ENCODE peak calls at places on chromosomes 3 and 15, in four cellular contexts. T is prostate gland; U is PC-9; P is CD4-positive, alpha-beta memory T cell. D is an unnamed sample.

GRCh38 chr15:101024709-101025108 is 105.6 kb downstream of the LRRK1 start:
- DNase-seq in T (no peak), U (no peak), P (no peak), D (no peak)

GRCh38 chr3:148714521-148714920 is 16.8 kb downstream of the AGTR1 start:
- DNase-seq in T (no peak), U (no peak), P (no peak), D (no peak)

GRCh38 chr3:194638991-194639605 is 5.9 kb upstream of the TMEM44 start:
- DNase-seq in U (no peak), T (no peak), P (no peak), D (no peak)

GRCh38 chr15:98000249-98001203 is 40.0 kb downstream of the ARRDC4 start:
- DNase-seq in T (no peak), P (no peak), U (no peak), D (no peak)

GRCh38 chr3:139310474-139310933 is 33.3 kb upstream of the MRPS22 start:
- DNase-seq in P (no peak), T (no peak), U (peak; percentile 59), D (no peak)

GRCh38 chr15:59298255-59298856 is 74.3 kb downstream of the MYO1E start:
- DNase-seq in U (peak; percentile 71), T (no peak), P (no peak), D (no peak)

GRCh38 chr15:26888761-26889160 is 21.9 kb downstream of the GABRA5 start:
- DNase-seq in P (no peak), U (no peak), T (peak; percentile 82), D (no peak)

GRCh38 chr15:70133296-70133695 is 35.6 kb upstream of the TLE3 start:
- DNase-seq in P (no peak), T (no peak), U (no peak), D (no peak)

GRCh38 chr3:107221856-107222255 is 155.4 kb upstream of the CCDC54 start:
- DNase-seq in T (no peak), U (no peak), P (no peak), D (no peak)

GRCh38 chr15:56839099-56839498 is 79.3 kb upstream of the TCF12 start:
- DNase-seq in P (no peak), U (no peak), T (no peak), D (no peak)

GRCh38 chr3:15253023-15253697 is 47.1 kb downstream of the CAPN7 start:
- DNase-seq in U (no peak), P (no peak), T (no peak), D (no peak)

GRCh38 chr3:15260531-15260930 is 54.5 kb downstream of the CAPN7 start:
- DNase-seq in P (no peak), U (no peak), T (no peak), D (no peak)

GRCh38 chr3:15258720-15259119 is 52.7 kb downstream of the CAPN7 start:
- DNase-seq in T (no peak), U (no peak), P (no peak), D (no peak)

GRCh38 chr3:15255215-15255614 is 49.2 kb downstream of the CAPN7 start:
- DNase-seq in U (no peak), P (no peak), T (no peak), D (no peak)

DNA sequence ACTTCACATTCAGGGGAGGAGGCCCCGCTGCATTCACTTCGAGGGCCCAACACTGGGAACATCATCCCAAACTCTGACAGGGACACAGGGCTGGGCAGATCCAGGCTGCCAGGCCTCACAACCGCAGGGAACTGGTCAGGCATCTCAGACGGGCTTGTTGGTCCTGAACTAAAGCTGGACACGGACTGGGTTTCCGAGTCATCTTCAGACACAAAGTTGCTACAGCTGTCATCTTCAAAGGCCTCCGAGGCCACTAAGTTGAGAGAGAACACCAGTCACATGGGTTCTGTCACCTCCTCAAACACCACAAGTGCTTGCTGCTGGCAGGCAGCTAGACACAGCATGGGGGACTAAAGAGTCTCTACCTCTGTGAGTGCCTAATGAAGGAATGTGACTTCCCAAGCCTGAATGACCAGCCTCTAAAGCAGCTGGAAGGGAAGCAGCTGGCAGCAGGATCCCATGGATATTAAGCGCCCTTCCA is 50.9 kb downstream of the CAPN7 start:
- DNase-seq in U (no peak), P (no peak), T (no peak), D (no peak)
- H3K27ac ChIP-seq in U (no peak overlapping the region), P (no peak overlapping the region), T (no peak overlapping the region), D (no peak overlapping the region)

GRCh38 chr3:46954178-46954577 is 22.4 kb downstream of the CCDC12 start:
- DNase-seq in T (no peak), P (no peak), U (no peak), D (no peak)

GRCh38 chr3:46958469-46959168 is 17.9 kb downstream of the CCDC12 start:
- DNase-seq in P (no peak), T (no peak), U (no peak), D (no peak)

GRCh38 chr3:46955157-46955556 is 21.4 kb downstream of the CCDC12 start:
- DNase-seq in T (no peak), P (no peak), U (no peak), D (no peak)

GRCh38 chr3:46953265-46954010 is 23.1 kb downstream of the CCDC12 start:
- DNase-seq in T (no peak), U (no peak), P (peak; percentile 30), D (no peak)

GRCh38 chr3:46955801-46956259 is 20.7 kb downstream of the CCDC12 start:
- DNase-seq in T (no peak), P (no peak), U (no peak), D (no peak)
- H3K27ac ChIP-seq in T (no peak overlapping the region), P (peak overlapping the region; percentile 11), U (no peak overlapping the region), D (no peak overlapping the region)

GRCh38 chr3:105352976-105353375 is 13.7 kb upstream of the ALCAM start:
- DNase-seq in T (no peak), P (no peak), U (no peak), D (no peak)

GRCh38 chr3:105355355-105356063 is 11.2 kb upstream of the ALCAM start:
- DNase-seq in P (no peak), U (no peak), T (no peak), D (no peak)

GRCh38 chr3:105354429-105354828 is 12.3 kb upstream of the ALCAM start:
- DNase-seq in U (no peak), T (no peak), P (no peak), D (no peak)

GRCh38 chr3:105351821-105352220 is 14.9 kb upstream of the ALCAM start:
- DNase-seq in P (no peak), T (no peak), U (no peak), D (no peak)

DNA sequence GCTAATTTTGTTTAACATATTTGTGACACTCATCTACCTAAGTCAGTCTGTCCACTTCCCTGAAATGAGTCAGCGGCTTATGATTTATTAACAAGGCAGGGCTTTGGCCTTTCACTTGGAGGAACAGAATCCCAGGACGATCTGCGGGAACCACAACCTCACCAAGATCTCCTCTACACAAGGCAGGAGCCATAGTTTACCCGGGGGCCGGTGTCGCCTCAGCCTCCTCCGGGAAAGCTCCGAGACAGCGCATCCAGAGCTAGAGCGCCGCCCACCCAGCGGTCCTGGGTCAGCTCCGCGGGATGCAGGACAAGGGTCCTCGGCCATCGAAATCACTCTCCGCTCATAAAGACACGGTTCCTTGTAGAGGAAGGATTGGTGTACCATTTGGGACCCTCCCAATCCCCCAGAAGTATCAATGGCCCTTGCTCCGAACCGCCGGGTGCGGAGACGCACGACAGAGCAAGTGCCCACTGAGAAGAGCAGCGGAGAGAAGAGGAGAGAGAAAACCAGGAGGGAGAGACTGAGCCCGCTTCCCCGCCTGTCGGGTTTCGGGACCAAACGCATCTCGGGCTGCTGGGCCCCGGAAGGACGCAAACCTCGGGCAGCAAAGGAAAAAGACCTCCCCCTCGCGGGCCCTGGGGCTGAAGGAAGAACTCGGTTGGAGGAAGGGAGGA is 13.1 kb upstream of the ALCAM start:
- DNase-seq in T (no peak), P (no peak), U (peak; percentile 23), D (peak; percentile 53)
- H3K27ac ChIP-seq in T (no peak overlapping the region), P (no peak overlapping the region), U (no peak overlapping the region), D (peak overlapping the region; percentile 44)

GRCh38 chr3:17038900-17039545 is 154.3 kb downstream of the PLCL2 start:
- DNase-seq in U (peak; percentile 26), T (no peak), P (no peak), D (no peak)
- H3K27ac ChIP-seq in U (peak overlapping the region; percentile 90), T (no peak overlapping the region), P (no peak overlapping the region), D (no peak overlapping the region)

GRCh38 chr3:71262368-71263265 is 320.9 kb downstream of the FOXP1 start:
- DNase-seq in U (no peak), P (no peak), T (no peak), D (no peak)
- H3K27ac ChIP-seq in U (no peak overlapping the region), P (no peak overlapping the region), T (no peak overlapping the region), D (no peak overlapping the region)

DNA sequence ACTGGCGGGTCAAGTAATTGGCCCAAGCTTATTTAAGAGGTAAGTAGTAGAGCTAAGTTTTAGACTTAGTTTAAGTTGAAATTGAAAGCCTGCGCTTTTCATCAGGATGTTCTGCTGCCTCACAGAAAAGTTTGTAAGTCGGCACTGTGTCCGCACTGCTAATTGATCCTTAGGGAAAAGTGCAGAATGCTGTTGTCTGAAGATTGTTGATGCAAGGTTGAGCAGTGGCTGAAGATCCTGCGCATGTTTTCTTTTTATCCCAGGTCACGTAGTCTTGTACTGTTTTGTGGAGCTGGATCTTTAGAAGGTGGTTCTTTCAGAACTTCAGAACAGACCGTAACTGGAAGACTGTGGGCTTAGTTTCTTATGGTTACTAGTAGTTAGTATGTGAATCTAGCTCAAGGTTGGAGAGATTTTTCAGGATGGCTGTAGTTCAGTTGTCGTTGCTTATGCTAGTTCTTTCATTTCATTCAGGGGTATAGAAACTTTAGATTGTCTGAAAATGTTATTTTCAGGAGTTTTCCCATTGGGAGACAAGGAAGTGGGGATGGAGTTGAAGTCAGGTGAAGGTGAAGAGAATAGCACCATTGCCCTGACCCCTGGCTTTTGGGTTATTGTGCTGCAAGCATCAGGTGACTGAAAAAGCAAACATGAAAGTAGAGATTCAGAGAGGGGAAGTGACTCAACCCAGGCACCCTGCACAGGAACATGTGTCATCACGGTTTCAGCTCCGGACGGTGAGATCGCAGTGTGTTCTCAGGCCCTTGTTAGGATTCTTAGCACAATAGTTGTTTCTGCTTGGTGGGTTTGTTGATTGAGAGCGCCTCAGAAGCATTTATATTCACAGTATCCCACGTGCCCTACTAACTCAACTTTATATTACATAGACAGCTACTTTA is 32.8 kb downstream of the AKAP13 start:
- DNase-seq in T (peak; percentile 30), U (peak; percentile 59), P (peak; percentile 54), D (no peak)
- H3K27ac ChIP-seq in T (peak overlapping the region; percentile 50), U (peak overlapping the region; percentile 98), P (peak overlapping the region; percentile 40), D (no peak overlapping the region)

DNA sequence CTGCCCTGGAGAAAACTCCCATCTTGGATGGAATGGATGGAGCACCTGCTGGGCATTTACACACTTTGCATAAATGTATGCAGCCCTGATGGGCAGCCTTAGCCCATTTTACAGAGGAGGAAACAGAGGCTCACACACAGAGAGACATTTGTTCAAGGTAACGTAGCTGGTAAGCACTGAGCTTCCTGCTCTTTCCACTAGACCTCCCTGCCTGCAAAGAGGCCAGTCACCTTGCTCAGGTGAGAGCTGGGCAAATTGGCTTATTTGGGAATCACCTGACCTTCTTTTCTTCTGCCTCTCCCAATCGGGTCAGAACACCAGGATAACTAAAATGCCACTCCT is 51.4 kb upstream of the FLNB start:
- DNase-seq in U (no peak), P (no peak), T (no peak), D (no peak)
- H3K27ac ChIP-seq in U (peak overlapping the region; percentile 72), P (no peak overlapping the region), T (no peak overlapping the region), D (no peak overlapping the region)

GRCh38 chr15:43469867-43470266 is 23.1 kb downstream of the TP53BP1 start:
- DNase-seq in P (no peak), U (no peak), T (no peak), D (no peak)
- H3K27ac ChIP-seq in P (no peak overlapping the region), U (no peak overlapping the region), T (no peak overlapping the region), D (no peak overlapping the region)